ENCODE peak calls at places on chromosomes 16 and 17, in four cellular contexts. W is H1, I is mesendoderm, V is H9. M is an unnamed sample. For H3K79me2, the result is how much of the 10 kb centered on the place peaks cover.

GRCh38 chr16:50261707-50262235 is 4.6 kb upstream of the ADCY7 start:
- DNase-seq in W (no peak), I (no peak), V (no peak), M (no peak)

GRCh38 chr17:63116228-63116627 is 150.2 kb downstream of the TANC2 start:
- DNase-seq in W (no peak), I (peak), V (no peak), M (peak)

GRCh38 chr17:45963258-45963657 is 35.8 kb upstream of the STH start:
- DNase-seq in W (no peak), I (no peak), V (no peak), M (no peak)

GRCh38 chr17:59764292-59764741 is 56.9 kb downstream of the VMP1 start:
- DNase-seq in W (no peak), I (no peak), V (no peak), M (no peak)

GRCh38 chr17:17987901-17988300 is 15.2 kb downstream of the DRC3 start:
- DNase-seq in W (no peak), I (no peak), V (no peak), M (peak)

GRCh38 chr17:6551909-6552768 is 4.2 kb downstream of the PITPNM3 start:
- DNase-seq in W (no peak), I (no peak), V (no peak), M (no peak)

GRCh38 chr17:81386646-81387234 is 8.5 kb upstream of the BAHCC1 start:
- DNase-seq in W (no peak), I (no peak), V (no peak), M (no peak)

GRCh38 chr17:38556234-38556633 is 49.5 kb downstream of the SRCIN1 start:
- DNase-seq in W (no peak), I (no peak), V (no peak), M (no peak)

GRCh38 chr17:57900991-57901743 is 51.3 kb upstream of the MRPS23 start:
- DNase-seq in W (no peak), I (no peak), V (no peak), M (no peak)

GRCh38 chr17:30299000-30299399 is 7.3 kb upstream of the BLMH start:
- DNase-seq in W (no peak), I (no peak), V (no peak), M (no peak)

GRCh38 chr17:65987988-65988387 is 203.9 kb downstream of the CEP112 start:
- DNase-seq in W (no peak), I (peak), V (peak), M (no peak)

GRCh38 chr17:17994271-17994670 is 21.6 kb downstream of the DRC3 start:
- DNase-seq in W (peak), I (peak), V (peak), M (peak)

GRCh38 chr16:54923988-54924387 is 6.7 kb upstream of the IRX5 start:
- DNase-seq in W (no peak), I (no peak), V (no peak), M (no peak)
- H3K79me2 ChIP-seq in W (under half), I (under half), V (under half), M (under half)

DNA sequence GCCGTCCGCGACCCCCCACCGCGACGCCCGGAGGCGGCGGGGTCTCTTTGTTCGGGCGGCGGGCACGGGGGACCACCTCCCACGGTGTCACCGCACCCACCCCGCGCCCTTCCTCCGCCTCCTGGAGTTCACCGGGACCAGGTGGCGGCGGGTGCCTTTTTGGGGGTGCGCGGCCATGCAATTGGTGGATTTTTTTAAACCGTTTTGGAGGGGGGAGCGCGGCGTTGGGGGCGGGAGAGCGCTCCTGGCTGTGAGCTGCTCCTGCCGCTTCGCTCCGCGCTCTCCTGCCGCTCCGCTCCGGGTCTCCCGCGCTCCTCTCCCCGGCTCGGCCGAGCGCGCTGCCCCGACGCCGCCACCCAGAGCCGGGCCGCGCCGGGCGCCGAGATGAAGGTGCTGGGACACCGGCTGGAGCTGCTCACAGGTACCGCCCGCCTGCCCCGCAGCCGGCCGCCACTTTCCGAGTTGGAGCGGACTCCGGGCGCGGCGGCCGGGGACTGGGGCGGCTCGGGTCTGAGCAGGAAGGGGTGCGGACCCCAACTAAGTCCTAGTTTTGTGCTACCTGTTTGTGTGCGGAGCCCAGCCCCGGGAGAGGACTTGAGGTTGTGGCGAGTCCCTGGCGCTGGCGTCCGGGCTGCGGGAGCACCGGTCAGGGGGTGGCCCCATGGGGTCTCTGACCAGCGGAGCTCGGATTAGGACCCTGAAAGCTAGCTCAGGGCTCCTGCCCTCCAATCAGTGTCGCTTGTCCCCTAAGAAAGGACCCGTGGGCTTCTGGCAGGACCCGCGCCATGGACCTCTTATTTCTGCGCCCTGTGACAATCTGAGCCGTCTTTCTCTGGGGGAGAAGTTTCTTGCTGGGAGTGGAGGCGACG is 35.7 kb upstream of the NDRG4 start:
- DNase-seq in W (no peak), I (no peak), V (no peak), M (peak)
- H3K18ac ChIP-seq in W (peak), I (no peak), V (no peak), M (no peak)

DNA sequence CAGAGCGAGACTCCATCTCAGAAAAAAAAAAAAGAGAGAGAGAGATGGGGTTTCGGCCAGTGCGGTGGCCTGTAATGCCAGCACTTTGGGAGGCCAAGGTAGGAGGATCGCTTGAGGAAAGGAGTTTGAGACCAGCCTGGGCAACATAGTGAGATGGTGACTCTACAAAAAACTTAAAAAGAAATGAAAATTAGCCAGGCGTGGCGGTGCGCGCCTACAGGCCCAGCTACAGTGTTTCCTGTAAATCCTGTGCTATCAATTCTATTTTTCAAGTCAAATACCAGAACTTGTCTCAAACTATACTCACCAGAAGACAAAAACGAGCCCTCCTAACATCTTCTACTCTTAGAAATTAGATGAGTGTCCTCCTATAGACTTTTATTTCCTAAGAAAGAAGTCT is 19.3 kb downstream of the UBE2O start:
- DNase-seq in W (no peak), I (no peak), V (no peak), M (no peak)
- H3K79me2 ChIP-seq in W (half or more), I (half or more), V (under half), M (under half)

GRCh38 chr17:2782030-2782429 is 14.2 kb upstream of the RAP1GAP2 start:
- DNase-seq in W (no peak), I (peak), V (no peak), M (no peak)
- H3K18ac ChIP-seq in W (no peak), I (no peak), V (no peak), M (no peak)

GRCh38 chr16:87461466-87461975 is 31.3 kb downstream of the ZCCHC14 start:
- DNase-seq in W (peak), I (peak), V (peak), M (peak)
- H3K79me2 ChIP-seq in W (under half), I (under half), V (under half), M (under half)

GRCh38 chr16:86554599-86554916 is 477 bp downstream of the MTHFSD start:
- DNase-seq in W (no peak), I (peak), V (no peak), M (no peak)

GRCh38 chr16:86554917-86555762 is at the start of gene MTHFSD:
- DNase-seq in W (no peak), I (peak), V (peak), M (peak)

GRCh38 chr16:86557587-86557986 is 2.6 kb upstream of the MTHFSD start:
- DNase-seq in W (no peak), I (no peak), V (no peak), M (no peak)

GRCh38 chr16:86556576-86556975 is 1.5 kb upstream of the MTHFSD start:
- DNase-seq in W (no peak), I (no peak), V (no peak), M (no peak)

DNA sequence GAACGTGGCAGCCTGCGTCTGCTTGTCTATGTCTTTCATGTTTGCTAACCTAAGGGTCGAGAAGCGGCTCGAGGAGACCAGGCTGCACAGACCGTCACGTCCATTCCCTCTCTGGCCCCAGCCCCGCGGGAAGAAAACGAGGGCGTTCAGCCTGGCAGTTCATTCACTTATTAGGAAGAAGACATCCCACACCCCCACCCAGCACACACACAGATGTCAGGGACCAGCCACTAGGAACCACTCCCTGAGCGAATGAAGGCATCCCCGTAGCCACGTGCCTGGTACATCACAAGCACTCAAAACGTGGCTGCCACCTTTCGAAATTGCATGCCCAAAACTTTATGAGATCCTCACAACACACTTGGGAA is 712 bp upstream of the MTHFSD start:
- DNase-seq in W (no peak), I (no peak), V (no peak), M (no peak)
- H3K18ac ChIP-seq in W (no peak), I (no peak), V (no peak), M (no peak)

DNA sequence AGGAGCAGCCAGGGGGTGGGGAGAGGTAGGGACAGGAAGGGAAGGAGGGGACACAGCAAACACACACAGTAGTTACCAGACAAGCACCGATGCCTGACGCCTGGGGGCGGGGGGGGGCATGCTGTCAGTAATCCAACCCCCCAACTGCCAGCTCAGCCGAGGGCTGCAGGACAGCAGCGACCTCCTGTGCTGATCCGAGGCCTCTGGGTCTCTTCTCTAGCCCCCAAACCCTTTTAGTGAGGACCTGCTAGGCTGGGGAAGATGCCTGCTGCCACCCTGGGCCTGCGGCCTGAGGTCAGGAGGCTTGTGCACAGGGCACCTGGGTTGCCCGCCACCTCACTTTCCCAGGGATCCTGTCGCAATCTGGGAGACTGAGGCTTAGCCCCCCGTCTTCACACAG is 11.6 kb downstream of the FLOT2 start:
- DNase-seq in W (no peak), I (no peak), V (no peak), M (no peak)
- H3K79me2 ChIP-seq in W (under half), I (under half), V (under half), M (under half)

GRCh38 chr17:77872199-77872598 is 86.3 kb upstream of the TNRC6C start:
- DNase-seq in W (no peak), I (no peak), V (no peak), M (no peak)

GRCh38 chr17:77875051-77875780 is 83.3 kb upstream of the TNRC6C start:
- DNase-seq in W (no peak), I (no peak), V (no peak), M (no peak)

GRCh38 chr17:77874303-77875050 is 84.0 kb upstream of the TNRC6C start:
- DNase-seq in W (no peak), I (no peak), V (no peak), M (no peak)

GRCh38 chr17:77873518-77874302 is 84.8 kb upstream of the TNRC6C start:
- DNase-seq in W (no peak), I (no peak), V (no peak), M (no peak)

GRCh38 chr17:77872714-77873517 is 85.6 kb upstream of the TNRC6C start:
- DNase-seq in W (no peak), I (no peak), V (no peak), M (no peak)
- H3K18ac ChIP-seq in W (no peak), I (no peak), V (peak), M (no peak)

GRCh38 chr17:1561420-1562177 is 993 bp downstream of the PITPNA start:
- DNase-seq in W (no peak), I (no peak), V (no peak), M (no peak)

GRCh38 chr17:1558401-1558800 is 4.2 kb downstream of the PITPNA start:
- DNase-seq in W (no peak), I (no peak), V (no peak), M (no peak)

GRCh38 chr17:1559047-1559742 is 3.4 kb downstream of the PITPNA start:
- DNase-seq in W (no peak), I (no peak), V (no peak), M (no peak)

GRCh38 chr17:1560582-1561170 is 1.9 kb downstream of the PITPNA start:
- DNase-seq in W (no peak), I (no peak), V (no peak), M (no peak)

DNA sequence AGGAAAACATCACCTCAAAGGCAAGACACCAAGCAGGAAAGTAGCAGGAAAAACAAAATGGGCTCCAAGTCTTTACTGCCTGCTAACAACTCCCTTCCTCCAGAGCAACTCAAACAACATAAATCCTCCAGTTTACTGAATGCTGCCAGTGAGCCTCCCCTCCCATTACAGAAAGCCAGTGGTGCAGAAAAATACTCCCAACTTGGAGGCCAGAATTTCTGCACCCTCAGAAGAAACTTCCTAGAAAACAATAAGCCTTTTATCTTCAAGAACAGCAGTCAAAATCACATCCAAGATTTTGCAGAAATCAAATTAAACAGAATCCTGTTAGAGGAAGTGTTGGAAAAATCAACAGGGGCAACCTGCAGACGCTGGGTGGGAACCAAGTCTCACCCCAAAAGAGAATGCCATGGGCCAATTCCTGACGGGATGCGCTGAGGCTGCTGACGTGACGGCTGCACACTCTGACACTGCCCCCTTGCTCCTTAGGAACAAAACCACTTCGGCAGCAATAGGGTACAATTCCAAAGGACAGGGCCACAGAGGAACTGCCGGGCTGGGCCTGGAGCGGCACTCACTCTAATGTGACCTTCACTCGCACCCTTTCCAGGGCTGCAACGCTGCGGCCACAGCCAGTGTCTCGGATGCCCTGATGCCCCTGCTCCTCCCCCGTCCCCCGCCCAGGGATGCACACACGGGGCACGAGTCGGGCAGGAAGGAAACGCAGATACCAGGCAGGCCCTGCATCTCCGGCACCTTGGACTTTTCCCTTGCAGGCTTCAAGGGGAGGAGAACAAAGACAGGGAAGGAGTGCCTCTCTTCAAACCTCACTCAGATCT is 2.6 kb downstream of the PITPNA start:
- DNase-seq in W (no peak), I (no peak), V (no peak), M (no peak)
- H3K79me2 ChIP-seq in W (under half), I (under half), V (under half), M (under half)

DNA sequence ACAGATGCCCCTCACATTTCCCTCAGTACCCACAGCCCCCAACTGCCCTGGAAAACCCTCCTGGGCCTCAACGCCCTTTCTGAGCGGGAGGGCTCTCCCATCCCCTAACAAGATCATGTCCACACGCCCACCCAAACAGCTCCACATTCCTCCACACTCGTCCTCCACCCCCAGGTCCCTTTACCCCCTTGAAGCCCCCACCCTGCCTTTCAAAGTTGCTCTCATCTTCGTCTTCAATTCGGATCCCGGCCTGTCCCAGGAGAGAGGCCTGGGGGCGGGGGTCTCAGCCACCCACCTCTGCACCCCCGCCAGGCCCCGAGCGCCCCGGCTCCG is 14.3 kb downstream of the HOXB4 start:
- DNase-seq in W (no peak), I (no peak), V (no peak), M (no peak)
- H3K18ac ChIP-seq in W (no peak), I (no peak), V (no peak), M (no peak)

M was measured in trophoblast cell.